ENCODE peak calls at places on chromosomes 5 and 9, in ten cellular contexts. O, G, N, C, J, A, B, M, I and H are unnamed samples. For H3K36me3, the result is how much of the 10 kb centered on the place peaks cover.

GRCh38 chr9:134088064-134088725 is 20.4 kb upstream of the BRD3 start:
- DNase-seq in C (no peak), A (no peak), J (no peak), B (peak), O (no peak), I (no peak), G (no peak), M (no peak), N (no peak), H (no peak)

GRCh38 chr9:126607731-126608130 is 6.0 kb upstream of the LMX1B start:
- DNase-seq in G (no peak), M (no peak), I (no peak), N (no peak), J (no peak), C (no peak), A (no peak), O (no peak), B (no peak), H (no peak)

GRCh38 chr9:90251311-90251710 is 391.3 kb downstream of the DIRAS2 start:
- DNase-seq in C (no peak), O (no peak), M (no peak), I (no peak), A (no peak), B (no peak), G (no peak), J (no peak), N (no peak), H (no peak)

GRCh38 chr5:52897238-52897614 is 91.9 kb upstream of the ITGA2 start:
- DNase-seq in J (no peak), B (no peak), C (no peak), M (no peak), N (no peak), I (no peak), G (no peak), A (no peak), O (no peak), H (no peak)

GRCh38 chr5:176994460-176995121 is 12.0 kb downstream of the UIMC1 start:
- DNase-seq in I (peak), M (peak), J (peak), O (peak), C (no peak), A (no peak), G (no peak), N (peak), B (peak), H (no peak)

GRCh38 chr5:36606437-36607113 is at the start of gene SLC1A3:
- DNase-seq in B (peak), N (peak), O (peak), J (peak), I (peak), A (no peak), C (no peak), M (peak), G (peak), H (no peak)

GRCh38 chr9:111349766-111350165 is 19.7 kb upstream of the OR2K2 start:
- DNase-seq in M (no peak), I (no peak), C (no peak), G (no peak), A (no peak), J (no peak), N (no peak), B (no peak), O (no peak), H (no peak)

GRCh38 chr5:1847056-1847455 is 35.7 kb downstream of the IRX4 start:
- DNase-seq in M (no peak), C (no peak), I (no peak), A (no peak), B (no peak), N (no peak), J (no peak), G (no peak), O (no peak), H (no peak)

GRCh38 chr9:36151306-36152210 is 15.0 kb downstream of the GLIPR2 start:
- DNase-seq in O (no peak), N (peak), J (peak), M (no peak), A (peak), C (peak), B (peak), G (peak), I (peak), H (peak)

GRCh38 chr9:34363619-34364351 is 12.9 kb downstream of the MYORG start:
- DNase-seq in O (no peak), M (no peak), C (no peak), N (peak), B (no peak), I (peak), A (no peak), J (no peak), G (peak), H (no peak)

GRCh38 chr9:9924369-9924768 is 688.4 kb downstream of the PTPRD start:
- DNase-seq in C (no peak), M (no peak), B (no peak), I (no peak), A (no peak), G (no peak), O (no peak), J (no peak), N (no peak), H (no peak)

GRCh38 chr9:63859475-63860215 is 1425.4 kb downstream of the FOXD4L5 start:
- DNase-seq in M (peak), A (peak), J (no peak), B (no peak), O (no peak), N (peak), C (peak), G (peak), I (peak), H (no peak)

GRCh38 chr9:97385626-97386264 is 26.2 kb upstream of the TDRD7 start:
- DNase-seq in J (no peak), B (no peak), A (no peak), M (no peak), O (no peak), N (no peak), I (no peak), C (no peak), G (no peak), H (no peak)

GRCh38 chr9:96126321-96126881 is 175.6 kb downstream of the HSD17B3 start:
- DNase-seq in A (no peak), C (no peak), G (no peak), I (no peak), N (no peak), J (no peak), O (no peak), B (no peak), M (no peak), H (no peak)

GRCh38 chr5:19886123-19886921 is 101.7 kb downstream of the CDH18 start:
- DNase-seq in C (no peak), N (peak), G (no peak), B (no peak), O (no peak), A (no peak), M (peak), I (no peak), J (peak), H (no peak)

GRCh38 chr5:43874772-43875171 is 271.8 kb downstream of the NNT start:
- DNase-seq in I (no peak), J (peak), C (no peak), G (no peak), M (no peak), O (no peak), B (no peak), A (no peak), N (peak), H (no peak)

DNA sequence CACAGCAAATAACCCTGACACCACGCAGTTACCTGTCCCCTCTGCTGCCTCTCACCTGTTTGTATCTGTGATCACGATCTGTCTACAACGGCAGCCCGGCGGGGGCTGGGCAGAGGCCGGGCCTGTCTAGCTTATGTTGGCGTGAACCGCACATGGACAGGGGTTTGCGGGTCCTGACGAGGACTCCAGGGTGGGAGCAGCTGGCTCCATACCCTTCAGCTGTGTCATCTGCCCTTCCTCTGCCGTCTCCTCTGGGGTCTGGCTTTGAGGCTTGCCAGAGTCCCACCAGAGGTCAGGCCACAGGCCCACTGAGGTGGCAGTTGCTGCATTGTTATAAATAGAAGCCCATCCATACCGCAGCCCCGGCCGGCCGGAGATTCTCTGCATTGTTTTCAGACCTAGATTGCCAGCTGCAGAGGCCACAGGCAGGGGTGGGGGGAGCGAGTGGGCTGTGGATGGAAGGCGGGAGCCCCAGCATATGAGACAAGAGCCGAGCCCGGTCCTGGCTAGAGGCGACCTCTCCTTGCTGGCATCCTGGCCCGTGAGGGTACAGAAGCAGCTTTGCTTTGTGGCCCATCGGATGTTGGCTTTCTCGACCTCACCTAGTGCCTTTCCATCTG is 37.8 kb downstream of the FAM78A start:
- DNase-seq in C (no peak), O (no peak), J (peak), I (peak), A (no peak), N (peak), M (no peak), G (peak), B (no peak), H (no peak)
- H3K4me3 ChIP-seq in C (peak), O (no peak), J (no peak), I (peak), A (peak), N (no peak), M (no peak), G (no peak), B (peak), H (peak)

DNA sequence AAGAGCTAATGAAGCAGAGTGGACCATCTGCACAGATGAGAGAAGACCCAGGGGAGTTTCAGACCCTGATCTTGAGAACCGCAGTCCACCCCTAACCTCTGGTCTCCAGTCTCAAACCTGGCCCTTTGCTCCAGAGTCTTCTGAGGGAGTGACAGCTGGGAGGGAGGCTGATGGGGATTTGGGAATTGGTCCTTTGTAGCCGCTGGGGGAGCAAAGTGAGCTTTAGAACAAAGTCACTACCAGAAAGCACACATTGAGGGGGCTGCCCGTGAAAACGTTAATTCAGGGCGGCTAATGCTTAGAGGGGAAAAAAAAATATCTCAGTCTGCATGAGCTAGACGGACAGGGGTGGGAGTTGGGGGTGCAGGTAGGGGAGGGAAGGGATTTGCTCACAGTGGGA is 123.2 kb upstream of the RETREG1 start:
- DNase-seq in C (no peak), J (no peak), M (no peak), G (no peak), O (no peak), N (no peak), I (no peak), B (no peak), A (no peak), H (no peak)
- H3K36me3 ChIP-seq in C (under half), J (under half), M (under half), G (under half), O (under half), N (under half), I (under half), B (under half), A (under half), H (under half)

GRCh38 chr5:142317173-142317572 is 7.6 kb downstream of the SPRY4 start:
- DNase-seq in J (no peak), O (no peak), C (no peak), A (no peak), B (no peak), N (no peak), G (no peak), M (no peak), I (no peak), H (no peak)
- H3K4me3 ChIP-seq in J (no peak), O (no peak), C (no peak), A (no peak), B (no peak), N (no peak), G (no peak), M (no peak), I (peak), H (no peak)

GRCh38 chr9:122145462-122145861 is 14.1 kb downstream of the NDUFA8 start:
- DNase-seq in A (no peak), O (no peak), N (no peak), G (no peak), J (no peak), M (no peak), B (no peak), C (no peak), I (no peak), H (no peak)
- H3K36me3 ChIP-seq in A (under half), O (half or more), N (half or more), G (half or more), J (under half), M (under half), B (half or more), C (half or more), I (half or more), H (half or more)

DNA sequence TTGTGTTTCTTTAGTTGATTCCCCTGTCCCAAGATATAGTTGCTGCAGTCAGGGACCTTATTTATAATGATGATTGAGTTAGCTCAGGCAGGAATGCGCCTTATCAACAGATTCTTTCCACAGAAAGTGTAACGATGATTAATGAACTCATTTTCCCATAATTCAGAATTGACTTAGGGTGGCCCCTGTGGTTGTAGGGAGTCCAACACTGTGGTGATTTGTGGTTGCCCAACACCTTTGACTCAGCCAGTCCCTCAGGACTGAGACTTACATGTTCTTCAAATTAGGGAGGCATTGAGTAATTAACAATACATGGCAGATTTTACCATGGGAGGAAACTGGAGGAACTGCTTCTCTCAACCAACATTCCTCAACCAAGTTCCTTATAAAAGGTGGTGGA is 221.9 kb downstream of the GABRG2 start:
- DNase-seq in M (no peak), B (no peak), O (no peak), I (no peak), J (no peak), G (no peak), A (no peak), C (no peak), N (no peak), H (no peak)
- H3K4me3 ChIP-seq in M (no peak), B (no peak), O (no peak), I (no peak), J (no peak), G (no peak), A (no peak), C (no peak), N (no peak), H (no peak)

GRCh38 chr9:486156-486555 is 271.5 kb downstream of the DOCK8 start:
- DNase-seq in I (no peak), N (no peak), G (no peak), O (no peak), J (no peak), B (no peak), C (no peak), M (no peak), A (no peak), H (no peak)
- H3K36me3 ChIP-seq in I (under half), N (under half), G (under half), O (under half), J (under half), B (under half), C (under half), M (under half), A (under half), H (under half)

GRCh38 chr9:92133949-92134604 is 18.9 kb upstream of the SPTLC1 start:
- DNase-seq in O (peak), N (peak), J (peak), G (peak), M (peak), I (peak), A (peak), B (peak), C (peak), H (peak)
- H3K4me3 ChIP-seq in O (no peak), N (no peak), J (no peak), G (peak), M (peak), I (no peak), A (peak), B (peak), C (peak), H (no peak)

GRCh38 chr5:139577689-139578347 is 16.7 kb downstream of the UBE2D2 start:
- DNase-seq in I (no peak), A (no peak), N (peak), M (no peak), G (no peak), B (no peak), C (no peak), O (no peak), J (no peak), H (no peak)

GRCh38 chr5:139574641-139575312 is 13.6 kb downstream of the UBE2D2 start:
- DNase-seq in G (no peak), C (no peak), A (peak), J (peak), N (peak), B (no peak), O (no peak), I (no peak), M (no peak), H (no peak)

GRCh38 chr5:139578348-139578724 is 17.2 kb downstream of the UBE2D2 start:
- DNase-seq in I (no peak), A (no peak), O (no peak), M (no peak), C (no peak), J (no peak), G (no peak), N (no peak), B (no peak), H (no peak)

GRCh38 chr5:139575313-139575646 is 14.1 kb downstream of the UBE2D2 start:
- DNase-seq in J (no peak), C (no peak), O (no peak), A (no peak), I (no peak), G (no peak), B (no peak), N (no peak), M (no peak), H (no peak)

GRCh38 chr5:139575751-139576150 is 14.6 kb downstream of the UBE2D2 start:
- DNase-seq in G (no peak), A (no peak), I (no peak), B (no peak), O (no peak), J (no peak), N (no peak), C (no peak), M (no peak), H (no peak)
- H3K36me3 ChIP-seq in G (under half), A (under half), I (under half), B (under half), O (under half), J (under half), N (under half), C (under half), M (under half), H (under half)

DNA sequence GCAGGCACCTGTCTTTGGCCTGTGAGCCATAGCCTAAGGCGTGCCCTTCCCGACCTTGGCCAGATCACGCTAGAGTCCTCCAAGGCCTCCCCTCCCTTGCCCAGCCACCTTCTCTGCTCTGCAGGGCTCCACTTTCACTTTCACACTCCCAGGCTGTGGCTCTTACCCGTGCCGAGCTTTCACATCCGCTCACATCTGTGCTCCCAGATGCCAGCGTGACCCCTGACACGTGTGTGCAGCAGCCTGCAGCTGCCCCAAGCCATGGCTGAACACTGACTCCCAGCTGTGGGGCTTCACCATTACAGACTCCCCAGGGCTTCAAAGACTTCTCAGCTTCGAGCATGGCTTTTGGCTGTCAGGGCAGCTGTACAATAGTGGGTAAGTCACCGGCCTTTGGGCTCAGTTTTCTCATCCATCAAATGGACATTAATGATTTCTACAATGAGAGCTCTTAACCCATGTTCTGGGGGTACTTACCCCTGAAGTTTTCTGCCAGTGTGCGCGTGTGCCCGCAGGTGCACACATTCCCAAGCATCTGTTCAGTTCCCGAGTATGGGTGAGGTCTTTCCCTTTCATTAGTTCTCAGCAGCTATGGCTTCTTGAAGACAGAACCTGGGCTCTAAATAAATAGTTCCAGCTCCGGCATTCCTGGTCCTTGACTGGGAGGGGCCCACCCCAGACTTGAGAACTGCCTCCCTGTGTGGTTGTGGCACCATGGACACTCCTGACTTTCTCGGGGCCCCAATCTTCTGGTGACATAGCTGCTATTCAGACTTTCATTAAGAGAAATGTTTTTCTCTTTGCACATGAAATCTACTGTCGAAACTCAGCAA is 118.6 kb downstream of the RGS3 start:
- DNase-seq in N (no peak), O (peak), A (peak), C (peak), M (no peak), J (peak), G (peak), B (peak), I (peak), H (peak)
- H3K4me3 ChIP-seq in N (no peak), O (no peak), A (peak), C (peak), M (no peak), J (no peak), G (peak), B (peak), I (peak), H (peak)

GRCh38 chr5:98783051-98783649 is 9.7 kb downstream of the RGMB start:
- DNase-seq in A (no peak), N (no peak), G (no peak), I (no peak), B (no peak), O (no peak), C (no peak), J (no peak), M (no peak), H (no peak)

GRCh38 chr5:98781964-98782363 is 8.5 kb downstream of the RGMB start:
- DNase-seq in G (no peak), B (no peak), M (no peak), O (no peak), C (no peak), J (no peak), A (no peak), N (no peak), I (no peak), H (no peak)

GRCh38 chr5:98779264-98779877 is 5.9 kb downstream of the RGMB start:
- DNase-seq in A (no peak), J (no peak), N (no peak), G (no peak), O (no peak), C (no peak), M (no peak), I (no peak), B (peak), H (no peak)

GRCh38 chr5:98780390-98780789 is 6.9 kb downstream of the RGMB start:
- DNase-seq in N (peak), A (no peak), I (no peak), M (no peak), C (no peak), B (no peak), O (no peak), J (no peak), G (no peak), H (no peak)

GRCh38 chr5:98781520-98781919 is 8.1 kb downstream of the RGMB start:
- DNase-seq in A (no peak), C (no peak), O (no peak), B (no peak), G (no peak), M (no peak), J (no peak), N (no peak), I (no peak), H (no peak)
- H3K36me3 ChIP-seq in A (under half), C (under half), O (under half), B (under half), G (under half), M (under half), J (under half), N (under half), I (under half), H (under half)